ENCODE peak calls at places on chromosomes 2 and 18, in ten cellular contexts. L is sciatic nerve; H is activated CD4-positive, alpha-beta T cell treated with anti-CD3 and anti-CD28 coated beads, Interleukin-2, amount 10 ng/mL, durations not matched to agents 24 days and 14 days; R is LoVo; F is CD4-positive, alpha-beta T cell; S is left colon; I is activated naive CD4-positive, alpha-beta T cell; D is coronary artery; C is HFFc6; B is foreskin fibroblast. M is an unnamed sample.

GRCh38 chr2:211930331-211930730 is 608.3 kb downstream of the ERBB4 start:
- DNase-seq in H (no peak), D (no peak), S (no peak), C (no peak), I (no peak), R (no peak), F (no peak), L (no peak), B (no peak), M (no peak)

GRCh38 chr2:181971032-181971431 is 14.6 kb upstream of the PPP1R1C start:
- DNase-seq in H (no peak), D (no peak), I (no peak), L (no peak), F (no peak), S (no peak), C (no peak), B (no peak), R (no peak), M (no peak)

GRCh38 chr2:127158614-127159290 is 51.8 kb upstream of the BIN1 start:
- DNase-seq in D (no peak), C (no peak), R (no peak), L (peak), H (no peak), B (no peak), I (no peak), F (no peak), S (no peak), M (no peak)

GRCh38 chr2:38122344-38122743 is 46.4 kb upstream of the CYP1B1 start:
- DNase-seq in F (no peak), L (no peak), S (no peak), B (no peak), R (no peak), I (no peak), D (no peak), C (no peak), H (no peak), M (no peak)

GRCh38 chr18:49447810-49448745 is 12.4 kb downstream of the DYM start:
- DNase-seq in C (peak), F (peak), L (no peak), I (peak), R (peak), S (no peak), H (peak), B (peak), D (no peak), M (no peak)

GRCh38 chr2:55139305-55139704 is 89.1 kb upstream of the RTN4 start:
- DNase-seq in C (no peak), B (no peak), I (no peak), S (no peak), H (no peak), F (no peak), L (no peak), D (no peak), R (no peak), M (no peak)

GRCh38 chr18:46761054-46761769 is 4.4 kb upstream of the ST8SIA5 start:
- DNase-seq in H (no peak), L (no peak), C (no peak), D (no peak), F (no peak), I (no peak), S (no peak), R (no peak), B (no peak), M (no peak)

GRCh38 chr2:187500585-187501359 is 52.7 kb upstream of the CALCRL start:
- DNase-seq in C (peak), L (no peak), I (no peak), R (peak), B (peak), D (no peak), S (no peak), H (no peak), F (no peak), M (no peak)

GRCh38 chr2:55047677-55048299 is 2.5 kb downstream of the RTN4 start:
- DNase-seq in F (no peak), D (no peak), C (peak), R (no peak), S (no peak), B (no peak), L (no peak), H (peak), I (no peak), M (no peak)

GRCh38 chr2:68385232-68385906 is 20.3 kb downstream of the PLEK start:
- DNase-seq in F (no peak), D (no peak), C (no peak), S (no peak), L (no peak), I (no peak), H (peak), B (no peak), R (no peak), M (no peak)

GRCh38 chr18:79903071-79903635 is 48.3 kb downstream of the SLC66A2 start:
- DNase-seq in D (no peak), H (no peak), I (no peak), S (peak), C (no peak), F (no peak), R (no peak), L (peak), B (no peak), M (no peak)

GRCh38 chr2:121682396-121683298 is 33.4 kb upstream of the CLASP1 start:
- DNase-seq in B (no peak), C (no peak), I (no peak), H (no peak), R (no peak), D (no peak), L (no peak), S (no peak), F (no peak), M (no peak)

GRCh38 chr2:162072976-162073775 is 839 bp downstream of the DPP4 start:
- DNase-seq in H (peak), I (no peak), L (no peak), F (peak), D (no peak), S (no peak), B (no peak), C (no peak), R (no peak), M (no peak)

GRCh38 chr2:30692829-30693265 is 114.4 kb downstream of the CAPN13 start:
- DNase-seq in R (no peak), H (peak), S (no peak), C (no peak), B (no peak), L (no peak), D (no peak), I (no peak), F (no peak), M (no peak)

GRCh38 chr2:161796192-161796591 is 172.0 kb downstream of the SLC4A10 start:
- DNase-seq in D (no peak), B (no peak), L (no peak), I (no peak), S (no peak), F (no peak), H (no peak), C (no peak), R (peak), M (no peak)

GRCh38 chr2:12210016-12210933 is 463.8 kb downstream of the LPIN1 start:
- DNase-seq in H (no peak), R (no peak), F (no peak), C (no peak), D (no peak), S (no peak), I (no peak), L (no peak), B (no peak), M (no peak)

GRCh38 chr2:66717491-66717890 is 282.6 kb downstream of the MEIS1 start:
- DNase-seq in R (no peak), S (no peak), D (no peak), F (no peak), I (no peak), H (no peak), L (no peak), B (no peak), C (no peak), M (peak)

GRCh38 chr2:128472789-128473174 is 154.1 kb upstream of the HS6ST1 start:
- DNase-seq in L (no peak), C (no peak), H (no peak), D (no peak), B (peak), R (no peak), S (no peak), F (no peak), I (no peak), M (peak)

GRCh38 chr2:128786800-128787478 is 468.3 kb upstream of the HS6ST1 start:
- DNase-seq in C (no peak), F (no peak), I (no peak), B (peak), H (no peak), D (peak), R (no peak), S (no peak), L (no peak), M (no peak)

GRCh38 chr2:88239781-88240180 is 69.6 kb downstream of the THNSL2 start:
- DNase-seq in H (no peak), F (no peak), S (no peak), I (no peak), L (no peak), R (no peak), D (no peak), C (no peak), B (no peak), M (no peak)

M was measured in GM04504.